ENCODE peak calls at places on chromosomes 5 and 9, in nine cellular contexts. G, C, L, V, W, J, E, Q and Z are unnamed samples.

GRCh38 chr5:101424530-101425175 is 521.6 kb upstream of the ST8SIA4 start:
- DNase-seq in G (no peak), C (peak), L (no peak), V (no peak), W (no peak), J (no peak), E (no peak), Q (no peak), Z (no peak)

GRCh38 chr9:21812415-21812814 is 10.0 kb downstream of the MTAP start:
- DNase-seq in G (no peak), C (peak), L (no peak), V (no peak), W (no peak), J (no peak), E (no peak), Q (no peak), Z (no peak)

GRCh38 chr5:158722940-158723339 is 376.8 kb downstream of the EBF1 start:
- DNase-seq in G (peak), C (no peak), L (no peak), V (no peak), W (no peak), J (no peak), E (no peak), Q (no peak), Z (no peak)

GRCh38 chr9:81669011-81669739 is 20.2 kb downstream of the TLE1 start:
- DNase-seq in G (no peak), C (no peak), L (no peak), V (peak), W (peak), J (no peak), E (no peak), Q (no peak), Z (no peak)

GRCh38 chr5:38528162-38528703 is 28.2 kb downstream of the LIFR start:
- DNase-seq in G (no peak), C (no peak), L (no peak), V (no peak), W (no peak), J (no peak), E (no peak), Q (no peak), Z (no peak)

GRCh38 chr9:14529629-14530028 is 163.6 kb downstream of the ZDHHC21 start:
- DNase-seq in G (no peak), C (no peak), L (no peak), V (peak), W (no peak), J (no peak), E (no peak), Q (no peak), Z (no peak)

GRCh38 chr9:93270976-93271375 is 87.0 kb downstream of the WNK2 start:
- DNase-seq in G (no peak), C (no peak), L (no peak), V (no peak), W (no peak), J (no peak), E (peak), Q (no peak), Z (no peak)

GRCh38 chr5:134063421-134063820 is 51.1 kb upstream of the TCF7 start:
- DNase-seq in G (no peak), C (no peak), L (no peak), V (no peak), W (no peak), J (no peak), E (no peak), Q (no peak), Z (no peak)

GRCh38 chr9:115883467-115884329 is 269.9 kb upstream of the PAPPA start:
- DNase-seq in G (peak), C (no peak), L (no peak), V (peak), W (no peak), J (no peak), E (peak), Q (peak), Z (peak)

GRCh38 chr9:92722386-92723298 is 42.0 kb downstream of the BICD2 start:
- DNase-seq in G (no peak), C (no peak), L (peak), V (peak), W (no peak), J (no peak), E (peak), Q (no peak), Z (no peak)

GRCh38 chr5:27594141-27594540 is 555.8 kb upstream of the CDH9 start:
- DNase-seq in G (no peak), C (no peak), L (no peak), V (no peak), W (no peak), J (no peak), E (no peak), Q (no peak), Z (no peak)

GRCh38 chr9:114341991-114342390 is 12.3 kb downstream of the ORM2 start:
- DNase-seq in G (no peak), C (no peak), L (no peak), V (no peak), W (no peak), J (no peak), E (no peak), Q (no peak), Z (no peak)

GRCh38 chr9:23725279-23725946 is 100.6 kb downstream of the ELAVL2 start:
- DNase-seq in G (no peak), C (no peak), L (no peak), V (no peak), W (no peak), J (no peak), E (no peak), Q (no peak), Z (no peak)

GRCh38 chr5:65811895-65812294 is 89.9 kb downstream of the NLN start:
- DNase-seq in G (no peak), C (no peak), L (no peak), V (no peak), W (no peak), J (no peak), E (no peak), Q (no peak), Z (no peak)

GRCh38 chr5:168407222-168407621 is 79.0 kb upstream of the RARS1 start:
- DNase-seq in G (no peak), C (no peak), L (no peak), V (no peak), W (no peak), J (no peak), E (no peak), Q (no peak), Z (no peak)

GRCh38 chr9:111034146-111034545 is 4.1 kb downstream of the LPAR1 start:
- DNase-seq in G (no peak), C (no peak), L (no peak), V (no peak), W (no peak), J (no peak), E (no peak), Q (no peak), Z (no peak)

GRCh38 chr5:134784241-134784920 is 25.8 kb downstream of the DDX46 start:
- DNase-seq in G (no peak), C (no peak), L (no peak), V (no peak), W (no peak), J (no peak), E (peak), Q (no peak), Z (no peak)

GRCh38 chr9:126988857-126989256 is 74.3 kb downstream of the RALGPS1 start:
- DNase-seq in G (no peak), C (no peak), L (no peak), V (no peak), W (no peak), J (no peak), E (no peak), Q (no peak), Z (no peak)

GRCh38 chr9:130073373-130073772 is 19.7 kb downstream of the GPR107 start:
- DNase-seq in G (no peak), C (no peak), L (no peak), V (no peak), W (no peak), J (no peak), E (no peak), Q (no peak), Z (no peak)

GRCh38 chr5:67283275-67283987 is 86.8 kb upstream of the CD180 start:
- DNase-seq in G (no peak), C (no peak), L (no peak), V (no peak), W (no peak), J (no peak), E (no peak), Q (no peak), Z (no peak)

GRCh38 chr5:26121343-26121742 is 917.0 kb downstream of the CDH9 start:
- DNase-seq in G (peak), C (no peak), L (peak), V (no peak), W (no peak), J (no peak), E (no peak), Q (no peak), Z (no peak)

GRCh38 chr5:102738037-102738436 is 17.1 kb upstream of the PAM start:
- DNase-seq in G (no peak), C (no peak), L (no peak), V (no peak), W (no peak), J (no peak), E (no peak), Q (no peak), Z (no peak)

GRCh38 chr9:16532681-16533450 is 337.6 kb downstream of the BNC2 start:
- DNase-seq in G (no peak), C (no peak), L (no peak), V (no peak), W (no peak), J (no peak), E (no peak), Q (no peak), Z (no peak)

GRCh38 chr9:69122391-69123141 is 51.5 kb upstream of the TJP2 start:
- DNase-seq in G (peak), C (no peak), L (no peak), V (peak), W (no peak), J (no peak), E (peak), Q (no peak), Z (no peak)

GRCh38 chr5:124477002-124477546 is 269.4 kb downstream of the ZNF608 start:
- DNase-seq in G (peak), C (no peak), L (no peak), V (no peak), W (no peak), J (no peak), E (no peak), Q (no peak), Z (peak)

GRCh38 chr5:118968925-118969375 is 19.4 kb downstream of the DTWD2 start:
- DNase-seq in G (no peak), C (no peak), L (no peak), V (no peak), W (no peak), J (no peak), E (no peak), Q (no peak), Z (no peak)

GRCh38 chr5:68176802-68177479 is 38.6 kb upstream of the PIK3R1 start:
- DNase-seq in G (no peak), C (no peak), L (no peak), V (no peak), W (no peak), J (no peak), E (no peak), Q (no peak), Z (no peak)

GRCh38 chr5:76765249-76765648 is 49.3 kb downstream of the F2R start:
- DNase-seq in G (no peak), C (no peak), L (no peak), V (no peak), W (no peak), J (no peak), E (no peak), Q (no peak), Z (no peak)

GRCh38 chr9:3827175-3827574 is 301.4 kb upstream of the RFX3 start:
- DNase-seq in G (no peak), C (no peak), L (no peak), V (no peak), W (no peak), J (no peak), E (no peak), Q (no peak), Z (no peak)

GRCh38 chr9:116656535-116656934 is 30.6 kb upstream of the TRIM32 start:
- DNase-seq in G (no peak), C (no peak), L (no peak), V (peak), W (no peak), J (no peak), E (no peak), Q (no peak), Z (no peak)

GRCh38 chr9:38026840-38027527 is 42.0 kb downstream of the SHB start:
- DNase-seq in G (no peak), C (no peak), L (no peak), V (peak), W (no peak), J (no peak), E (no peak), Q (no peak), Z (no peak)

GRCh38 chr5:120447706-120448239 is 16.3 kb upstream of the PRR16 start:
- DNase-seq in G (no peak), C (no peak), L (no peak), V (no peak), W (no peak), J (no peak), E (no peak), Q (no peak), Z (no peak)

GRCh38 chr5:178291161-178291561 is 58.6 kb upstream of the PHYKPL start:
- DNase-seq in G (no peak), C (no peak), L (no peak), V (no peak), W (no peak), J (no peak), E (no peak), Q (no peak), Z (no peak)

GRCh38 chr5:172800088-172800551 is 29.1 kb upstream of the DUSP1 start:
- DNase-seq in G (no peak), C (peak), L (peak), V (no peak), W (no peak), J (no peak), E (no peak), Q (no peak), Z (peak)